ENCODE peak calls at places on chromosomes 7 and 10, in six cellular contexts. M, U, N, L, Q and W are unnamed samples.

GRCh38 chr10:15775513-15775912 is 55.8 kb upstream of the ITGA8 start:
- DNase-seq in M (no peak), U (no peak), N (peak), L (no peak), Q (no peak), W (no peak)

GRCh38 chr10:131742371-131743000 is 158.3 kb upstream of the PPP2R2D start:
- DNase-seq in M (no peak), U (no peak), N (no peak), L (no peak), Q (no peak), W (no peak)

GRCh38 chr10:130737622-130738021 is 573.9 kb downstream of the TCERG1L start:
- DNase-seq in M (no peak), U (peak), N (peak), L (no peak), Q (peak), W (peak)

GRCh38 chr10:7199152-7199760 is 211.6 kb downstream of the SFMBT2 start:
- DNase-seq in M (no peak), U (no peak), N (no peak), L (no peak), Q (no peak), W (no peak)

GRCh38 chr10:60101821-60102220 is 195.5 kb upstream of the CCDC6 start:
- DNase-seq in M (no peak), U (no peak), N (peak), L (no peak), Q (no peak), W (no peak)

GRCh38 chr7:77799078-77799964 is 748 bp downstream of the PHTF2 start:
- DNase-seq in M (peak), U (peak), N (peak), L (peak), Q (peak), W (peak)

GRCh38 chr10:3714526-3714925 is 70.5 kb downstream of the KLF6 start:
- DNase-seq in M (no peak), U (no peak), N (peak), L (no peak), Q (no peak), W (no peak)

GRCh38 chr10:79081353-79082034 is 12.7 kb downstream of the ZMIZ1 start:
- DNase-seq in M (peak), U (no peak), N (peak), L (no peak), Q (no peak), W (no peak)

GRCh38 chr7:11239311-11239710 is 265.6 kb downstream of the PHF14 start:
- DNase-seq in M (no peak), U (no peak), N (no peak), L (no peak), Q (no peak), W (no peak)

GRCh38 chr7:2508327-2509231 is 11.0 kb upstream of the LFNG start:
- DNase-seq in M (peak), U (no peak), N (peak), L (no peak), Q (peak), W (peak)

DNA sequence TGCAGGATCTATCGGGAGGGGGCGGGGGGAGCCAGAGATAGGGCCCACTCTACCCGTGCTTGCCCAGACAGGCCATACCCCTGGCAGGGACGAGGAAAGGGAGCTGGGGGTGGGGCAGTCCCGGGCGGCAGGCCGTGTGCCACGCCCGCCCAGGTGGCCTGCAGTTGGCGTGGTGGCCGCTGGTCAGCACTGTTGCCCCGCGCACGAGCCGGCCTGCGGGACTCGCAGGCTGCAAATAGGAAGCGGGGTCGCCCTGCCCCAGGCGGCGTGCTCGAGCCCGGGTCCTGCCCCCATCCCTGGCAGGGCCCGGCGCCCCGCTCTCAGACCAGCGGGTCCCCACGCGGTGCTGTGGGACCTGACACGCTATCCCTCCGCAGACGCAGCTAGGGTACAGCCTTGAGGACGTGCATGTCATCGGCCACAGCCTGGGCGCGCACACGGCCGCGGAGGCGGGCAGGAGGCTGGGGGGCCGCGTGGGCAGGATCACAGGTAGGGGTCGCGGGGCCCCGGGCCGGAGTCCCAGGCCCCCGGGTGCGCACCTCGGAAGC is 6.7 kb downstream of the PNLIPRP2 start:
- DNase-seq in M (peak), U (peak), N (peak), L (no peak), Q (no peak), W (no peak)
- H3K4me3 ChIP-seq in M (no peak), U (peak), N (no peak), L (peak), Q (no peak), W (no peak)

GRCh38 chr7:123974326-123974908 is 49.4 kb downstream of the SPAM1 start:
- DNase-seq in M (no peak), U (no peak), N (peak), L (no peak), Q (no peak), W (no peak)
- H3K4me3 ChIP-seq in M (no peak), U (no peak), N (no peak), L (no peak), Q (no peak), W (no peak)

GRCh38 chr10:91629715-91630549 is 2.9 kb downstream of the PPP1R3C start:
- DNase-seq in M (peak), U (no peak), N (peak), L (no peak), Q (no peak), W (no peak)

GRCh38 chr10:91634246-91634645 is 1.4 kb upstream of the PPP1R3C start:
- DNase-seq in M (no peak), U (no peak), N (no peak), L (no peak), Q (no peak), W (no peak)

GRCh38 chr10:91627344-91628102 is 5.3 kb downstream of the PPP1R3C start:
- DNase-seq in M (peak), U (no peak), N (no peak), L (no peak), Q (no peak), W (no peak)

GRCh38 chr10:91632671-91633550 is at the start of gene PPP1R3C:
- DNase-seq in M (peak), U (peak), N (peak), L (peak), Q (no peak), W (no peak)

DNA sequence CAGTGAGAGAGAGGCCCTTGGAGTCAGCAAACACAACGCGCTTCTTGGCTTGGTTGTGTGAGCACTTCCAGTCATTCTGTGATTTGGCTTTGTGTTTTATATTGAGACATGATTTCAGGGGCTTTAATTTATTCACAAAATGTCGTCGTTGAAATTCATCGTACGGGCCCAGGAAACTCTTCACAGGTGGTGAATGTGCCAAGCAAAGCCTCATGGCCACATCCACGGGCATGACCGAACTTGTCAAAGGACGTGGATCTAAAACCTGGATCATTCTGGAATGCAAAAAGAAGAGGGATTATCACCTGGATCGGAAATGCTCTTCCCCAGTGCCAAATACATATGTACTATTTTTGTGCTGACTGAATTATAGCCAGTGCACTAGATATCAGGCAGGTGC is 2.3 kb downstream of the PPP1R3C start:
- DNase-seq in M (peak), U (no peak), N (no peak), L (no peak), Q (no peak), W (no peak)
- H3K4me3 ChIP-seq in M (peak), U (no peak), N (no peak), L (peak), Q (no peak), W (no peak)

DNA sequence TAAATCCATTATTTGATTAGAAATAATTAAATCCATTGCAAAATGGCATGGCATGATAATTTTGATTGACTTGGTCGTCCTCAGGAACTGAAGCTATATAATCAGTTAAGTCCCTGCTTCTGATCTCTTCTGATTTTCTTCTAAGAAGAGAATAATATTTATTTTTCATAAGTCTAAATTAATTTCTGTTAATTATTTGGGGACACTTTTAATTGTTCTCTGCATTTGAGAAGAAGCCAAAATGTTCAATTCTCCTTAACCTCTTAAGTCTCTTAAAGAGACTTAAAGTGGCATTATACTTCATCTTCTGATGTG is 67.2 kb downstream of the CAV1 start:
- DNase-seq in M (no peak), U (no peak), N (no peak), L (no peak), Q (no peak), W (no peak)
- H3K4me3 ChIP-seq in M (no peak), U (no peak), N (no peak), L (peak), Q (no peak), W (no peak)

GRCh38 chr7:130430841-130431713 is 9.7 kb downstream of the CEP41 start:
- DNase-seq in M (peak), U (no peak), N (peak), L (no peak), Q (no peak), W (no peak)
- H3K4me3 ChIP-seq in M (peak), U (no peak), N (no peak), L (peak), Q (no peak), W (no peak)